ENCODE peak calls at places on chromosomes 11 and 22, in ten cellular contexts. I is heart left ventricle, M is spleen, E is gastrocnemius medialis, N is adrenal gland, A is ovary, U is uterus, J is body of pancreas, S is endothelial cell of umbilical vein, W is HepG2. R is an unnamed sample.

GRCh38 chr22:19515654-19516377 is 8.4 kb downstream of the CLDN5 start:
- DNase-seq in E (no peak), J (no peak), W (no peak), I (no peak), U (no peak), A (no peak), S (no peak), N (no peak), M (no peak), R (no peak)

GRCh38 chr11:116946414-116946813 is 109.0 kb upstream of the APOA1 start:
- DNase-seq in N (no peak), E (no peak), S (peak), W (no peak), A (no peak), U (no peak), J (no peak), I (no peak), M (no peak), R (no peak)

GRCh38 chr22:31625661-31626426 is 36.2 kb downstream of the PISD start:
- DNase-seq in J (no peak), A (peak), U (peak), N (peak), S (peak), E (no peak), W (no peak), M (peak), I (no peak), R (no peak)

GRCh38 chr11:9003573-9004309 is at the start of gene NRIP3:
- DNase-seq in W (no peak), J (peak), I (peak), E (peak), U (peak), N (peak), M (peak), A (peak), S (peak), R (peak)

GRCh38 chr11:18384157-18384641 is 10.2 kb upstream of the LDHA start:
- DNase-seq in E (peak), A (peak), I (peak), J (peak), S (peak), W (peak), U (peak), M (peak), N (peak), R (peak)

GRCh38 chr11:17408641-17409040 is 20.2 kb upstream of the KCNJ11 start:
- DNase-seq in W (no peak), M (peak), S (no peak), A (no peak), N (no peak), I (no peak), J (no peak), U (no peak), E (no peak), R (no peak)

GRCh38 chr11:27861706-27862430 is 161.6 kb upstream of the BDNF start:
- DNase-seq in E (no peak), I (no peak), S (no peak), N (peak), M (no peak), W (no peak), A (no peak), U (peak), J (peak), R (no peak)

GRCh38 chr11:31445621-31446020 is 63.8 kb downstream of the IMMP1L start:
- DNase-seq in S (no peak), M (no peak), U (no peak), I (no peak), N (no peak), W (no peak), J (no peak), E (no peak), A (no peak), R (no peak)

GRCh38 chr22:49590381-49590780 is 237.3 kb downstream of the BRD1 start:
- DNase-seq in E (peak), J (no peak), W (no peak), I (no peak), N (no peak), U (no peak), A (no peak), S (no peak), M (no peak), R (no peak)

GRCh38 chr11:48012051-48012391 is 31.7 kb downstream of the PTPRJ start:
- DNase-seq in E (no peak), A (no peak), I (no peak), W (no peak), M (no peak), J (no peak), S (no peak), U (no peak), N (no peak), R (no peak)

GRCh38 chr11:134592391-134592990 is 180.4 kb upstream of the B3GAT1 start:
- DNase-seq in U (no peak), W (peak), S (peak), A (no peak), N (peak), I (no peak), M (no peak), E (no peak), J (no peak), R (peak)

GRCh38 chr11:118935381-118935780 is 9.7 kb upstream of the BCL9L start:
- DNase-seq in I (no peak), E (no peak), N (no peak), M (no peak), S (no peak), J (no peak), A (no peak), W (no peak), U (no peak), R (no peak)

GRCh38 chr22:23243006-23243573 is 62.8 kb downstream of the BCR start:
- DNase-seq in W (no peak), M (no peak), I (no peak), S (no peak), N (no peak), A (no peak), E (no peak), U (no peak), J (no peak), R (no peak)

GRCh38 chr22:48198489-48199459 is 1436.3 kb downstream of the TBC1D22A start:
- DNase-seq in M (no peak), N (no peak), S (no peak), E (no peak), U (no peak), J (no peak), I (no peak), A (no peak), W (no peak), R (peak)

GRCh38 chr22:36453855-36454378 is 27.5 kb downstream of the TXN2 start:
- DNase-seq in J (no peak), M (no peak), W (no peak), S (no peak), A (no peak), N (no peak), U (no peak), I (no peak), E (no peak), R (no peak)

GRCh38 chr22:36454916-36455570 is 26.4 kb downstream of the TXN2 start:
- DNase-seq in S (peak), E (peak), A (peak), U (peak), J (peak), W (no peak), N (peak), I (peak), M (peak), R (peak)

GRCh38 chr22:36453266-36453607 is 28.2 kb downstream of the TXN2 start:
- DNase-seq in J (no peak), A (no peak), W (no peak), E (no peak), U (no peak), M (no peak), S (no peak), N (no peak), I (no peak), R (peak)

GRCh38 chr22:36449776-36450175 is 31.7 kb downstream of the TXN2 start:
- DNase-seq in I (no peak), N (no peak), U (no peak), M (peak), W (no peak), S (no peak), E (no peak), J (no peak), A (no peak), R (no peak)

DNA sequence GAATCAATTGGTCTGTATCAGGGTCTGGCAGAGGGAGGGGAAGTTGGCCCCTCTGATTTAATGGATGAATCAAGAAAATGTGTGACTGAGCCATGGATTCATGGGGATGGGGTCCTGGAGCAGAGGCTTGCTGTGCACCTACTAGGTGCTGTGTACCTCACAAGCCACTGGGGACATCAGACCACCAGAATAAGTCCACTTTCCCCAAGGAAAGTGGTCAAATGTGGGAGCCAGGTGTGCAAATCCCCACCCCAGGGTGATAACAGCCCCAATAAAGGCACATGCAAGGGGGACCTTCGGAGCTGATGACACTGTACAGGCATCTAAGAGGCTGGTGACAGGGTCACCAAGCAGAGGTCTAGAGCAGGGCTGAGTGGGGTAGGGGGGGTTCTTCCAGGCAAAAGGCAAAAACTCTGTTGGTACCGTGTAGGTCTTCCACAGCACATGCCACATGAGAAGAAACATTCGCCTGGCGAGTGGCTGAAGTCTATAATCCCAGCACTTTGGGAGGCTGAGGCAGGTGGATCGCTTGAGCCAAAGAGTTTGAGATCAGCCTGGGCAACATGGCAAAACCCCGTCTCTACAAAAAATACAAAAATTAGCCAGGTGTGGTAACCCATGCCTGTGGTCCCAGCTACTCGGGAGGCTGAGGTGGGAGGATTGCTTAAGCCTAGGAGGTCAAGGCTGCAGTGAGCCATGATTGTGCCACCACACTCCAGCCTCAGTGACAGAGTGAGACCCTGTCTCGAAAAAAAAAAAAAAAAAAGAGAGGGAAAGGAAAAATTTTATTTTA is 28.8 kb downstream of the TXN2 start:
- DNase-seq in U (no peak), E (no peak), J (no peak), A (no peak), N (no peak), M (no peak), I (no peak), W (no peak), S (no peak), R (no peak)
- TF ChIP-seq CTCF in U (no peak), E (no peak), J (no peak), A (no peak), N (no peak), M (no peak), I (no peak), W (no peak), S (no peak), R (no peak)

DNA sequence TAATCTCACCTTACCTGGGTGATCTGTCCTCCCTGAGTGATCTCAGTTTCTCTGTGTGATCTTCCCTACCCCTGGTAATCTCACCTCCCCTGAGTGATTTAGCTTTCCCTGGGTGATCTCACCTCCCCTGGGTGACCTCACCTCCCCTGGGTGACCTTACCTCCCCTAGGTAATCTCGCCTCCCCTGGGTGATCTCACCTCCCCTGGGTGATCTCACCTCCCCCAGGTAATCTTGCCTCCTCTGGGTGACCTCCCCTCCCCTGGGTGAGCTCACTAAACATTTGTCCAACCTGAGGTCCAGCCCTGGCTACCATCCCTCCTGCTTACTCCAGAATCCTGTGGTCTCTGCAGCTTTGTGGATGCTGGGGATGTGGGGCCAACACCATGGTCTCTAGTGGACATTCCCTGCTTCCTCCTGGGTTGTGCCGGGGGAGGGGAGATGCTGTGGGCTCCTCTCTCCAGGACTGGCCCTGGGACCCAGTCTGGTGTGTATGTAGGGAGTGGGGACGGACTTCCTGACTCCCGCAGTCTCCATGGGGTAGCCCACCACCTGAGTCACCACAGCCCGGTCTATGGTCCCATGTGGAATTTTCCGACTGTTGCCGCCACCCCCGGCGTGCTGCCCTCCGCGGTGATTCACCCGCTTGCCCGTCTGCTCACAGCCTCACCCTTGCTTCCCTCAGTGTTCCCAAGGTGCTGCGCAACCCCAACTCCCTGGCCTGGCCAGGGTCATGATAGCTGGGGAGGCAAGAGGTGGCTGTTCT is 9.9 kb downstream of the LSP1 start:
- DNase-seq in I (peak), N (peak), S (no peak), W (no peak), U (peak), M (peak), E (no peak), A (no peak), J (no peak), R (no peak)
- TF ChIP-seq POLR2A in I (no peak), N (peak), S (no peak), W (no peak), U (no peak), M (no peak), E (no peak), A (no peak), J (no peak), R (no peak)

DNA sequence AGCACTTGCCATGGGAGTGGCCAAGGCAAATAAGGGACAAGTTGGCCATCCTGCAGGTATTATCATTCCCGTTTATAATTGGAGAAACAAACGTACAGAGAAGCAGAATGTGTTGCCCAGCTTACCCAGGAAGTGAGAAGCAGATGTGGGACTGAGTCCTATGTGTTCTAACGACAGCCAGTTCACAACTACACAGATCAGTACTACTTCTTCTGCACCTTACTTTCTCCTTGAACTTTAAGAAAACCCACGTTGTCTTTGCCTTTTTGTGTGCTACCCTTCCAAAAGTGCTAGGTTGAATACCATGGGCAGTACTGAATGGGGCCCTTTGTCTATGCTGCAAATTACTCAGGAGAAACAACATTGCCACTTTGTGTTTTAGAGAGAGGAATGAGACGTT is 62.8 kb upstream of the BLID start:
- DNase-seq in S (peak), W (no peak), U (no peak), E (no peak), I (no peak), M (no peak), N (no peak), J (no peak), A (no peak), R (no peak)
- H3K4me3 ChIP-seq in S (peak), W (no peak), U (no peak), E (no peak), I (no peak), M (no peak), N (no peak), J (no peak), A (no peak), R (no peak)

DNA sequence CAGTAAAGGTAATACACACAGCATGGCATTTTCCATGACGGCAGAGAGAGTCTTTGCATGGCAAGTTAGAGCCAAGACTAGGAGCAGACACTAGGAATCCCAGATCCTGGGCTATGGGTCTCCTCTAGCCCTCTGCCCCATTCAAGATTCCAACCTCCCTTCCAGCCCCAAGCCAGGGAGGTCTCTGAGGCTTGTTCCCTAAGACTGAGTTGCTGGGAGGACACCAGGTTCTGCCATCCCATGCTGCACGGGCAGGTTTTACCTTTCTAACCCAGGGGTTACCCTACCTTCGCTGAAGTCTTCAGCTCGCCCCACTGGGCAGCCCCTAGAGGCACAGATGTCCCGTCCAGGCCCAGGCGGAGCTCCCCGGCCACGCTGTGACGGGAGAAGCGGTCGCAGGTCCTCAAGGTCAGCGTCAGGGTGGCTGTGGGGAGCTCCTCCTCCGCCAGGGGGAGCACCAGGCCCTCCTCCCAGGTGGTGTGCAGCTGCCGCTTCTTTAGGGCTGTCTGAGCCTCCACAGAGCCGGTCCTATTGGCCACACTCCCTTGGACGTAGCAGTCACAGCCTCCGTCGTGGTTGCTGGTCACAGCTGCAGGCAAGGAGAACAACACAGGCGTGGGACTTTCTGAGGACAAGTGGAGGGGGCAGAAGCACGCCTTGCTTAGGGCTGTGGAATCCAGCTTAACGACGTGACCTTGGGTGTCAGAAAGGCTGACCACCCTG is 33.8 kb downstream of the SYT13 start:
- DNase-seq in E (peak), W (peak), N (peak), I (peak), J (peak), S (peak), U (no peak), M (no peak), A (peak), R (peak)
- TF ChIP-seq CTCF in E (peak), W (peak), N (peak), I (peak), J (peak), S (peak), U (peak), M (peak), A (no peak), R (peak)

GRCh38 chr11:67256477-67256876 is 9.8 kb upstream of the GRK2 start:
- DNase-seq in A (no peak), E (no peak), J (no peak), U (no peak), W (no peak), M (no peak), S (no peak), N (no peak), I (no peak), R (no peak)
- TF ChIP-seq POLR2A in A (no peak), E (no peak), J (no peak), U (no peak), W (no peak), M (no peak), S (no peak), N (no peak), I (no peak), R (no peak)

R was measured in Peyer's patch.